ENCODE peak calls at places on chromosomes 3 and 15, in nine cellular contexts. One of them, this sample, is unnamed.
A peak's percentile ranks its signal among the peaks of the same experiment; 100 is the strongest.

GRCh38 chr3:78725703-78726246 is 1042.0 kb downstream of the ROBO1 start:
- DNase-seq in GM23338: no peak
- DNase-seq in IMR-90: no peak
- DNase-seq in endothelial cell of umbilical vein: no peak
- DNase-seq in mammary epithelial cell: no peak
- DNase-seq in mesenchymal stem cell: no peak
- DNase-seq in A549: no peak
- DNase-seq in fibroblast of lung: no peak
- DNase-seq in PC-3: no peak
- DNase-seq in this sample: no peak

GRCh38 chr3:111668912-111669488 is 73.9 kb upstream of the ZBED2 start:
- DNase-seq in A549: peak; percentile 72
- DNase-seq in fibroblast of lung: peak; percentile 77
- DNase-seq in mesenchymal stem cell: peak; percentile 78
- DNase-seq in IMR-90: peak; percentile 76
- DNase-seq in endothelial cell of umbilical vein: peak; percentile 63
- DNase-seq in PC-3: peak; percentile 81
- DNase-seq in mammary epithelial cell: peak; percentile 48
- DNase-seq in GM23338: peak; percentile 84
- DNase-seq in this sample: peak; percentile 47

GRCh38 chr3:29731050-29731449 is 450.2 kb downstream of the RBMS3 start:
- DNase-seq in mesenchymal stem cell: no peak
- DNase-seq in endothelial cell of umbilical vein: peak; percentile 58
- DNase-seq in IMR-90: no peak
- DNase-seq in PC-3: no peak
- DNase-seq in mammary epithelial cell: no peak
- DNase-seq in GM23338: no peak
- DNase-seq in fibroblast of lung: no peak
- DNase-seq in A549: no peak
- DNase-seq in this sample: no peak

GRCh38 chr3:103319912-103320311 is 885.1 kb downstream of the ZPLD1 start:
- DNase-seq in A549: no peak
- DNase-seq in endothelial cell of umbilical vein: no peak
- DNase-seq in mammary epithelial cell: no peak
- DNase-seq in IMR-90: no peak
- DNase-seq in GM23338: peak; percentile 51
- DNase-seq in mesenchymal stem cell: no peak
- DNase-seq in PC-3: no peak
- DNase-seq in fibroblast of lung: no peak
- DNase-seq in this sample: no peak

GRCh38 chr3:124707667-124708066 is 22.6 kb upstream of the UMPS start:
- DNase-seq in endothelial cell of umbilical vein: no peak
- DNase-seq in GM23338: peak; percentile 66
- DNase-seq in IMR-90: peak; percentile 95
- DNase-seq in fibroblast of lung: peak; percentile 81
- DNase-seq in PC-3: peak; percentile 48
- DNase-seq in mammary epithelial cell: peak; percentile 41
- DNase-seq in mesenchymal stem cell: peak; percentile 77
- DNase-seq in A549: no peak
- DNase-seq in this sample: no peak

GRCh38 chr3:46710671-46711295 is 6.9 kb downstream of the PRSS50 start:
- DNase-seq in endothelial cell of umbilical vein: no peak
- DNase-seq in fibroblast of lung: no peak
- DNase-seq in mesenchymal stem cell: no peak
- DNase-seq in A549: no peak
- DNase-seq in IMR-90: no peak
- DNase-seq in mammary epithelial cell: no peak
- DNase-seq in GM23338: no peak
- DNase-seq in PC-3: no peak
- DNase-seq in this sample: no peak

GRCh38 chr15:43441316-43441715 is 51.6 kb downstream of the TP53BP1 start:
- DNase-seq in GM23338: no peak
- DNase-seq in mesenchymal stem cell: peak; percentile 67
- DNase-seq in A549: peak; percentile 37
- DNase-seq in endothelial cell of umbilical vein: no peak
- DNase-seq in fibroblast of lung: peak; percentile 55
- DNase-seq in IMR-90: peak; percentile 50
- DNase-seq in mammary epithelial cell: no peak
- DNase-seq in PC-3: peak; percentile 26
- DNase-seq in this sample: no peak

GRCh38 chr3:17040322-17040721 is 155.6 kb downstream of the PLCL2 start:
- DNase-seq in A549: no peak
- DNase-seq in IMR-90: no peak
- DNase-seq in GM23338: no peak
- DNase-seq in mesenchymal stem cell: no peak
- DNase-seq in PC-3: no peak
- DNase-seq in mammary epithelial cell: no peak
- DNase-seq in endothelial cell of umbilical vein: no peak
- DNase-seq in fibroblast of lung: no peak
- DNase-seq in this sample: no peak

GRCh38 chr3:88452228-88452627 is 302.5 kb downstream of the C3orf38 start:
- DNase-seq in mammary epithelial cell: no peak
- DNase-seq in IMR-90: no peak
- DNase-seq in fibroblast of lung: no peak
- DNase-seq in mesenchymal stem cell: no peak
- DNase-seq in PC-3: no peak
- DNase-seq in A549: no peak
- DNase-seq in GM23338: no peak
- DNase-seq in endothelial cell of umbilical vein: no peak
- DNase-seq in this sample: no peak

GRCh38 chr3:48926425-48927392 is 8.1 kb downstream of the ARIH2 start:
- DNase-seq in mesenchymal stem cell: peak; percentile 45
- DNase-seq in GM23338: no peak
- DNase-seq in fibroblast of lung: no peak
- DNase-seq in endothelial cell of umbilical vein: no peak
- DNase-seq in PC-3: peak; percentile 39
- DNase-seq in IMR-90: no peak
- DNase-seq in A549: no peak
- DNase-seq in mammary epithelial cell: peak; percentile 42
- DNase-seq in this sample: no peak

DNA sequence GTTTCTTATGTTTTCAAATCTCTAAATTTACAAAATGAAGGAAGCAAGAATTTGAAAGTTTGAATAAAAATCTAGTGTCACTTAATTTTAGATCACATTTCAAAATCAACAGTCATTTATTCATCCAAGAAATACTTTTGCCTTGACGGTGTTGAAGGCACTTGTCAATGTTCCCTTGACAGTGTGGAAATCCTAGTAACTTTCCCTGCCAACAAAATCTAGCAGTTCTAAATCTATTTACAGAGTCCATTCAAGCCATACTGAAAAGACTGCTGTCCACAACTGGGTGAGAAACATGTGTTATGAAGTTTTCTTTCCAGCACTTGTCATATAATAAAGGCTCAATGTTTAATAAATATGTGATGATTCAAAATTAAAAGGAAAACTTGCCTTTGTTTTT is 8.6 kb upstream of the MAP2K5 start:
- DNase-seq in mesenchymal stem cell: no peak
- DNase-seq in mammary epithelial cell: no peak
- DNase-seq in IMR-90: no peak
- DNase-seq in GM23338: no peak
- DNase-seq in A549: no peak
- DNase-seq in PC-3: no peak
- DNase-seq in endothelial cell of umbilical vein: no peak
- DNase-seq in fibroblast of lung: no peak
- DNase-seq in this sample: no peak
- H3K4me2 ChIP-seq in mesenchymal stem cell: no peak overlapping the region
- H3K4me2 ChIP-seq in mammary epithelial cell: no peak overlapping the region
- H3K4me2 ChIP-seq in IMR-90: no peak overlapping the region
- H3K4me2 ChIP-seq in GM23338: no peak overlapping the region
- H3K4me2 ChIP-seq in A549: no peak overlapping the region
- H3K4me2 ChIP-seq in PC-3: no peak overlapping the region
- H3K4me2 ChIP-seq in endothelial cell of umbilical vein: no peak overlapping the region
- H3K4me2 ChIP-seq in fibroblast of lung: no peak overlapping the region
- H3K4me2 ChIP-seq in this sample: no peak overlapping the region

GRCh38 chr15:64430000-64430735 is 30.2 kb upstream of the ZNF609 start:
- DNase-seq in mesenchymal stem cell: peak; percentile 83
- DNase-seq in IMR-90: peak; percentile 93
- DNase-seq in A549: no peak
- DNase-seq in GM23338: peak; percentile 88
- DNase-seq in mammary epithelial cell: peak; percentile 80
- DNase-seq in endothelial cell of umbilical vein: peak; percentile 77
- DNase-seq in PC-3: no peak
- DNase-seq in fibroblast of lung: peak; percentile 97
- DNase-seq in this sample: no peak
- H3K4me2 ChIP-seq in mesenchymal stem cell: no peak overlapping the region
- H3K4me2 ChIP-seq in IMR-90: peak overlapping the region; percentile 35
- H3K4me2 ChIP-seq in A549: no peak overlapping the region
- H3K4me2 ChIP-seq in GM23338: peak overlapping the region; percentile 10
- H3K4me2 ChIP-seq in mammary epithelial cell: peak overlapping the region; percentile 13
- H3K4me2 ChIP-seq in endothelial cell of umbilical vein: no peak overlapping the region
- H3K4me2 ChIP-seq in PC-3: no peak overlapping the region
- H3K4me2 ChIP-seq in fibroblast of lung: no peak overlapping the region
- H3K4me2 ChIP-seq in this sample: no peak overlapping the region

GRCh38 chr15:85583404-85584390 is 203.3 kb downstream of the AKAP13 start:
- DNase-seq in mesenchymal stem cell: peak; percentile 75
- DNase-seq in PC-3: peak; percentile 77
- DNase-seq in endothelial cell of umbilical vein: peak; percentile 81
- DNase-seq in mammary epithelial cell: peak; percentile 50
- DNase-seq in A549: peak; percentile 56
- DNase-seq in IMR-90: peak; percentile 68
- DNase-seq in fibroblast of lung: peak; percentile 81
- DNase-seq in GM23338: no peak
- DNase-seq in this sample: peak; percentile 36
- H3K4me2 ChIP-seq in mesenchymal stem cell: no peak overlapping the region
- H3K4me2 ChIP-seq in PC-3: peak overlapping the region; percentile 63
- H3K4me2 ChIP-seq in endothelial cell of umbilical vein: peak overlapping the region; percentile 72
- H3K4me2 ChIP-seq in mammary epithelial cell: no peak overlapping the region
- H3K4me2 ChIP-seq in A549: peak overlapping the region; percentile 91
- H3K4me2 ChIP-seq in IMR-90: no peak overlapping the region
- H3K4me2 ChIP-seq in fibroblast of lung: peak overlapping the region; percentile 63
- H3K4me2 ChIP-seq in GM23338: no peak overlapping the region
- H3K4me2 ChIP-seq in this sample: peak overlapping the region; percentile 42

GRCh38 chr15:66941231-66941711 is 124.1 kb upstream of the SMAD3 start:
- DNase-seq in IMR-90: no peak
- DNase-seq in mammary epithelial cell: no peak
- DNase-seq in endothelial cell of umbilical vein: no peak
- DNase-seq in PC-3: no peak
- DNase-seq in GM23338: no peak
- DNase-seq in fibroblast of lung: no peak
- DNase-seq in A549: no peak
- DNase-seq in mesenchymal stem cell: no peak
- DNase-seq in this sample: no peak
- H3K4me2 ChIP-seq in IMR-90: no peak overlapping the region
- H3K4me2 ChIP-seq in mammary epithelial cell: no peak overlapping the region
- H3K4me2 ChIP-seq in endothelial cell of umbilical vein: no peak overlapping the region
- H3K4me2 ChIP-seq in PC-3: no peak overlapping the region
- H3K4me2 ChIP-seq in GM23338: no peak overlapping the region
- H3K4me2 ChIP-seq in fibroblast of lung: peak overlapping the region; percentile 66
- H3K4me2 ChIP-seq in A549: no peak overlapping the region
- H3K4me2 ChIP-seq in mesenchymal stem cell: no peak overlapping the region
- H3K4me2 ChIP-seq in this sample: no peak overlapping the region

GRCh38 chr3:100875239-100875638 is 118.0 kb downstream of the ABI3BP start:
- DNase-seq in IMR-90: peak; percentile 88
- DNase-seq in GM23338: no peak
- DNase-seq in A549: no peak
- DNase-seq in mammary epithelial cell: peak; percentile 74
- DNase-seq in PC-3: peak; percentile 98
- DNase-seq in mesenchymal stem cell: peak; percentile 4
- DNase-seq in fibroblast of lung: peak; percentile 67
- DNase-seq in endothelial cell of umbilical vein: peak; percentile 94
- DNase-seq in this sample: no peak
- H3K4me2 ChIP-seq in IMR-90: peak overlapping the region; percentile 32
- H3K4me2 ChIP-seq in GM23338: no peak overlapping the region
- H3K4me2 ChIP-seq in A549: peak overlapping the region; percentile 45
- H3K4me2 ChIP-seq in mammary epithelial cell: no peak overlapping the region
- H3K4me2 ChIP-seq in PC-3: peak overlapping the region; percentile 73
- H3K4me2 ChIP-seq in mesenchymal stem cell: no peak overlapping the region
- H3K4me2 ChIP-seq in fibroblast of lung: no peak overlapping the region
- H3K4me2 ChIP-seq in endothelial cell of umbilical vein: peak overlapping the region; percentile 54
- H3K4me2 ChIP-seq in this sample: no peak overlapping the region

DNA sequence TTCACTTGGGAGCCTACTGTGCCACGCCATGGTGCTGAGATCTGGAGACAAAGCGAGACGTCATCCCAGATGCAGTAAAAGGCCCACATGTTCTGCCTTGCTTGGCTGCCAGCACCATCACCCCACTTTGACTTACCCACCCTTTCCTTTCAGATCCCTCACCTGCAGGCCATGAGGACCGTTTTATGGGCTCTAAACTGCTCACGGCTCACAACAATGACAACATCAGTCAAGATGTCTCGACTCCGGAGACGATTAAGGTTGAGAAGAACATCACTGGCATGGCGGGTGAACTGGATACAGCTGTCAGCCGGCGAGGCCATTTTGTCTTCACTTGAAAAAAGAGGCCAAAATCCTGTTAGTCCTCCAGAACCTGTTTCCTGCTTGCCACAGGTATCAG is 11.9 kb downstream of the BCL6 start:
- DNase-seq in fibroblast of lung: no peak
- DNase-seq in IMR-90: no peak
- DNase-seq in PC-3: no peak
- DNase-seq in GM23338: no peak
- DNase-seq in endothelial cell of umbilical vein: no peak
- DNase-seq in mesenchymal stem cell: no peak
- DNase-seq in A549: no peak
- DNase-seq in mammary epithelial cell: no peak
- DNase-seq in this sample: no peak
- H3K4me2 ChIP-seq in fibroblast of lung: no peak overlapping the region
- H3K4me2 ChIP-seq in IMR-90: no peak overlapping the region
- H3K4me2 ChIP-seq in PC-3: no peak overlapping the region
- H3K4me2 ChIP-seq in GM23338: no peak overlapping the region
- H3K4me2 ChIP-seq in endothelial cell of umbilical vein: no peak overlapping the region
- H3K4me2 ChIP-seq in mesenchymal stem cell: no peak overlapping the region
- H3K4me2 ChIP-seq in A549: no peak overlapping the region
- H3K4me2 ChIP-seq in mammary epithelial cell: no peak overlapping the region
- H3K4me2 ChIP-seq in this sample: no peak overlapping the region

DNA sequence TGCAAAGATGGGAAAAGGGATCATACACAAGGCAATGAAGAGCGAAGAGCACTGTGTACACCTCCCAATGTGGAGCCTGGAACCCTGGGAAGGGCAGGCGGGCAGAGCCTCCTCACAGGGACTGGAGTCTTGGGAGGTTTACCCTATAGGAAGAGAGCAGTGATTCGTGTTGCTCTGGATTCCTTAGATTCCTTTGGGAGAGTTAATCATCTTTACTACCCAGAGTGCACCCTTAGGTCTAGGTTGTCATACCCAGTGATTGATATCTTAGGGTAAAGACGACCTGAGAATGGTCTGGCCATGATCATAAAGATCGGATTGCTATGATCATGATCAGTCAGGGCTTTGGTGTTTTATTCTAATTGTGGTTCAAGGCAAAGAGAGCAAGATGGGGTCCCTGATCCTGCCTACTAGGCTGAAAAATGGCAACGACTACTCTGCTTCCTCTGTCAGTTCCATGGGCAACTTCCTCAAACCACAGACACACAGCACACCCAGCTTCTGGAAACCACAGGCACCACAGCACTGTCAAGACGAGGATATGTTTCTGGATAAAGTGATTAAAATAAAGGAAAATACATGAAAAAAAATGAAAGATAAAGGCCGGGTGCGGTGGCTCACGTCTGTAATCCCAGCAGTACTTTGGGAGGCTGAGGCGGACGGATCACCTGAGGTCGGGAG is 20.4 kb upstream of the MAP6D1 start:
- DNase-seq in endothelial cell of umbilical vein: no peak
- DNase-seq in fibroblast of lung: no peak
- DNase-seq in A549: no peak
- DNase-seq in GM23338: no peak
- DNase-seq in PC-3: peak; percentile 65
- DNase-seq in IMR-90: peak; percentile 31
- DNase-seq in mesenchymal stem cell: peak; percentile 10
- DNase-seq in mammary epithelial cell: peak; percentile 42
- DNase-seq in this sample: no peak
- H3K4me2 ChIP-seq in endothelial cell of umbilical vein: no peak overlapping the region
- H3K4me2 ChIP-seq in fibroblast of lung: no peak overlapping the region
- H3K4me2 ChIP-seq in A549: no peak overlapping the region
- H3K4me2 ChIP-seq in GM23338: no peak overlapping the region
- H3K4me2 ChIP-seq in PC-3: peak overlapping the region; percentile 71
- H3K4me2 ChIP-seq in IMR-90: no peak overlapping the region
- H3K4me2 ChIP-seq in mesenchymal stem cell: no peak overlapping the region
- H3K4me2 ChIP-seq in mammary epithelial cell: peak overlapping the region; percentile 67
- H3K4me2 ChIP-seq in this sample: peak overlapping the region; percentile 17